ENCODE peak calls at places on chromosomes 1 and 21, in four cellular contexts. F is GM13977, T is NCI-H1417, L is EH. G is an unnamed sample.

GRCh38 chr21:40466893-40467483 is 380.0 kb downstream of the DSCAM start:
- DNase-seq in L (peak), T (peak), F (no peak), G (no peak)

GRCh38 chr1:160400646-160401486 is 502 bp downstream of the VANGL2 start:
- DNase-seq in L (no peak), T (peak), F (peak), G (peak)

GRCh38 chr1:58783090-58783992 is 506 bp downstream of the JUN start:
- DNase-seq in F (peak), T (peak), L (peak), G (peak)

GRCh38 chr21:37688952-37689659 is 227.2 kb downstream of the KCNJ6 start:
- DNase-seq in L (no peak), T (no peak), F (no peak), G (no peak)

GRCh38 chr21:21003701-21004100 is 5.5 kb downstream of the NCAM2 start:
- DNase-seq in L (peak), F (no peak), T (peak), G (peak)

GRCh38 chr1:240705584-240705983 is 93.6 kb upstream of the GREM2 start:
- DNase-seq in F (no peak), T (no peak), L (peak), G (no peak)

GRCh38 chr1:39317111-39317510 is 112.6 kb downstream of the MACF1 start:
- DNase-seq in L (no peak), T (no peak), F (no peak), G (no peak)

GRCh38 chr1:223739366-223740057 is 27.2 kb downstream of the CAPN2 start:
- DNase-seq in T (no peak), L (peak), F (no peak), G (no peak)

GRCh38 chr1:112298558-112298957 is 97.5 kb upstream of the CTTNBP2NL start:
- DNase-seq in F (peak), T (no peak), L (peak), G (peak)

GRCh38 chr1:29090937-29091618 is 32.6 kb downstream of the TMEM200B start:
- DNase-seq in F (no peak), T (peak), L (no peak), G (no peak)

GRCh38 chr1:52602328-52603300 is at the start of gene GPX7:
- DNase-seq in T (peak), L (peak), F (peak), G (peak)

GRCh38 chr1:2528611-2528965 is 1.5 kb downstream of the HES5 start:
- DNase-seq in L (no peak), T (no peak), F (no peak), G (no peak)

GRCh38 chr1:66788231-66788939 is 12.7 kb downstream of the INSL5 start:
- DNase-seq in T (no peak), L (no peak), F (peak), G (no peak)

GRCh38 chr1:19468397-19468956 is 16.9 kb downstream of the CAPZB start:
- DNase-seq in T (no peak), F (no peak), L (no peak), G (no peak)